ENCODE peak calls at places on chromosomes 3 and 15, in seven cellular contexts. One of them, this sample, is unnamed.

GRCh38 chr3:107942244-107942643 is 148.6 kb downstream of the CD47 start:
- DNase-seq in GM12891: no peak
- DNase-seq in adrenal gland: no peak
- DNase-seq in tibial nerve: no peak
- DNase-seq in upper lobe of left lung: no peak
- DNase-seq in transverse colon: no peak
- DNase-seq in IMR-90: peak
- DNase-seq in this sample: no peak

GRCh38 chr15:48647963-48648362 is 2.5 kb upstream of the FBN1 start:
- DNase-seq in GM12891: no peak
- DNase-seq in adrenal gland: no peak
- DNase-seq in tibial nerve: no peak
- DNase-seq in upper lobe of left lung: no peak
- DNase-seq in transverse colon: no peak
- DNase-seq in IMR-90: peak
- DNase-seq in this sample: no peak

GRCh38 chr15:95953032-95953431 is 377.5 kb upstream of the NR2F2 start:
- DNase-seq in GM12891: no peak
- DNase-seq in adrenal gland: no peak
- DNase-seq in tibial nerve: no peak
- DNase-seq in upper lobe of left lung: no peak
- DNase-seq in transverse colon: no peak
- DNase-seq in IMR-90: peak
- DNase-seq in this sample: no peak

GRCh38 chr15:82681371-82681770 is 28.3 kb downstream of the AP3B2 start:
- DNase-seq in GM12891: no peak
- DNase-seq in adrenal gland: no peak
- DNase-seq in tibial nerve: no peak
- DNase-seq in upper lobe of left lung: no peak
- DNase-seq in transverse colon: no peak
- DNase-seq in IMR-90: no peak
- DNase-seq in this sample: no peak

GRCh38 chr3:182784542-182784941 is 8.8 kb upstream of the ATP11B start:
- DNase-seq in GM12891: no peak
- DNase-seq in adrenal gland: no peak
- DNase-seq in tibial nerve: no peak
- DNase-seq in upper lobe of left lung: no peak
- DNase-seq in transverse colon: no peak
- DNase-seq in IMR-90: no peak
- DNase-seq in this sample: no peak

GRCh38 chr3:122416966-122417365 is 1.1 kb upstream of the WDR5B start:
- DNase-seq in GM12891: no peak
- DNase-seq in adrenal gland: no peak
- DNase-seq in tibial nerve: no peak
- DNase-seq in upper lobe of left lung: no peak
- DNase-seq in transverse colon: no peak
- DNase-seq in IMR-90: no peak
- DNase-seq in this sample: no peak

GRCh38 chr15:70545526-70545925 is 217.8 kb downstream of the UACA start:
- DNase-seq in GM12891: no peak
- DNase-seq in adrenal gland: no peak
- DNase-seq in tibial nerve: no peak
- DNase-seq in upper lobe of left lung: no peak
- DNase-seq in transverse colon: no peak
- DNase-seq in IMR-90: no peak
- DNase-seq in this sample: no peak

GRCh38 chr3:39501982-39502837 is 34.7 kb downstream of the MOBP start:
- DNase-seq in GM12891: no peak
- DNase-seq in adrenal gland: peak
- DNase-seq in tibial nerve: no peak
- DNase-seq in upper lobe of left lung: peak
- DNase-seq in transverse colon: peak
- DNase-seq in IMR-90: no peak
- DNase-seq in this sample: no peak

GRCh38 chr3:183385698-183386590 is 42.5 kb downstream of the MCF2L2 start:
- DNase-seq in GM12891: peak
- DNase-seq in adrenal gland: peak
- DNase-seq in tibial nerve: peak
- DNase-seq in upper lobe of left lung: no peak
- DNase-seq in transverse colon: peak
- DNase-seq in IMR-90: peak
- DNase-seq in this sample: peak

GRCh38 chr3:52521881-52522650 is 11.6 kb downstream of the NT5DC2 start:
- DNase-seq in GM12891: no peak
- DNase-seq in adrenal gland: no peak
- DNase-seq in tibial nerve: no peak
- DNase-seq in upper lobe of left lung: peak
- DNase-seq in transverse colon: no peak
- DNase-seq in IMR-90: no peak
- DNase-seq in this sample: no peak

GRCh38 chr15:33985287-33985686 is 17.0 kb downstream of the CHRM5 start:
- DNase-seq in GM12891: no peak
- DNase-seq in adrenal gland: no peak
- DNase-seq in tibial nerve: no peak
- DNase-seq in upper lobe of left lung: no peak
- DNase-seq in transverse colon: no peak
- DNase-seq in IMR-90: peak
- DNase-seq in this sample: no peak

GRCh38 chr3:147410518-147411234 is 1.5 kb downstream of the ZIC1 start:
- DNase-seq in GM12891: no peak
- DNase-seq in adrenal gland: no peak
- DNase-seq in tibial nerve: no peak
- DNase-seq in upper lobe of left lung: no peak
- DNase-seq in transverse colon: no peak
- DNase-seq in IMR-90: peak
- DNase-seq in this sample: no peak

GRCh38 chr3:192992346-192992745 is 74.7 kb upstream of the MB21D2 start:
- DNase-seq in GM12891: no peak
- DNase-seq in adrenal gland: no peak
- DNase-seq in tibial nerve: no peak
- DNase-seq in upper lobe of left lung: no peak
- DNase-seq in transverse colon: no peak
- DNase-seq in IMR-90: no peak
- DNase-seq in this sample: no peak

GRCh38 chr3:156035158-156035557 is 85.2 kb upstream of the KCNAB1 start:
- DNase-seq in GM12891: no peak
- DNase-seq in adrenal gland: no peak
- DNase-seq in tibial nerve: no peak
- DNase-seq in upper lobe of left lung: no peak
- DNase-seq in transverse colon: no peak
- DNase-seq in IMR-90: no peak
- DNase-seq in this sample: no peak

GRCh38 chr15:57494575-57494974 is 97.1 kb upstream of the MYZAP start:
- DNase-seq in GM12891: no peak
- DNase-seq in adrenal gland: no peak
- DNase-seq in tibial nerve: no peak
- DNase-seq in upper lobe of left lung: no peak
- DNase-seq in transverse colon: no peak
- DNase-seq in IMR-90: no peak
- DNase-seq in this sample: no peak

GRCh38 chr15:57496594-57496945 is 95.1 kb upstream of the MYZAP start:
- DNase-seq in GM12891: no peak
- DNase-seq in adrenal gland: no peak
- DNase-seq in tibial nerve: no peak
- DNase-seq in upper lobe of left lung: no peak
- DNase-seq in transverse colon: no peak
- DNase-seq in IMR-90: no peak
- DNase-seq in this sample: no peak

GRCh38 chr15:57495037-57495436 is 96.7 kb upstream of the MYZAP start:
- DNase-seq in GM12891: no peak
- DNase-seq in adrenal gland: no peak
- DNase-seq in tibial nerve: no peak
- DNase-seq in upper lobe of left lung: no peak
- DNase-seq in transverse colon: no peak
- DNase-seq in IMR-90: no peak
- DNase-seq in this sample: no peak

GRCh38 chr15:57495554-57496235 is 96.0 kb upstream of the MYZAP start:
- DNase-seq in GM12891: no peak
- DNase-seq in adrenal gland: no peak
- DNase-seq in tibial nerve: no peak
- DNase-seq in upper lobe of left lung: no peak
- DNase-seq in transverse colon: no peak
- DNase-seq in IMR-90: no peak
- DNase-seq in this sample: no peak

DNA sequence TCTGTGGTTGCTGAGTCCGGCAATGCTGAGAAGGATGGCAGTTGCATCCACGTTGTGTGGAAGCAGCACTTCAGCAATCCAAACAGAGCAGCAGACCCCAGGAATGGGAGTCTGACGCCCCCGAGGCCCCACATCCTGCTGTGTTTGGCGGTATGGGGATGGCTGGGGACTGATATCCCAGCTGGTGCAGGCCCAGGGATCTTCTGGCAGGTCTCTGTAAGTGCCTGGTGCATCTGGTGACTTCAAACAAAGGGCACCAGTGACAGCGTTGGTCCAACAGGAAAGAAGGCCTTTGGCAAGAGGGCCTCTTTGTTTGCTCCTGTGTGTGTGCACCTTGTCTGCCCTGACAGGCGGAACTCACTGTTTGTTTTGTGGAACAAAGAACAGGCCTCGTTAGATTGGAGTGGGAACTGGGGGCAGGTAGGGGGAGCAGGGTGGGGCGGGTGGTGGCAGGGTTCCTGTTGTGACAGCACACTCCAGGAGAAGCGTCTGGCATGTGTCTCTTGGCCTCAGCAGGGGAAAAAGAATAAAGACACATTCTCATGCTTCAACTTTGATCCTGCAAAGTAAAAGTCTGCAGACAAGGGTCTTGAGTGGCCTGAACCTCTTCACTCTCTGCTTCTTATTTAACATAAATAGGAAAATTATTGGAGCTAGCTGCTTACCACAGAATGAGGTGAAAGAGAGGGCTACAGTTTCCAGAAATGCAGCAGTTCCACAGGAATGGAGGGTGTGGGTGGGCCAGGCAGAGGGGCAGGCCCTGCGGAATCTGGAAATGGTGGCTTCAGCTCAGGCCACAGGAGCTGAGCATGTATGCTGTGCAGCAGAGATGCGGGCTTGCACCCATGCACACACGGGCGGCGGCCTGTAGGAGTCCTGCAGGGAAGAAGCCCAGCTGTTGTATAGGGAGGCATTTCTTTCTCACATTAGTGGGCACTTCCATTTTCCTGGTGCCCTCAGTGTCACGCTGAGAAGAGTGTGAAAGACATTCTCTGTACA is 94.5 kb upstream of the MYZAP start:
- DNase-seq in GM12891: no peak
- DNase-seq in adrenal gland: no peak
- DNase-seq in tibial nerve: no peak
- DNase-seq in upper lobe of left lung: peak
- DNase-seq in transverse colon: peak
- DNase-seq in IMR-90: no peak
- DNase-seq in this sample: no peak
- TF ChIP-seq POLR2A in GM12891: no peak
- TF ChIP-seq POLR2A in adrenal gland: no peak
- TF ChIP-seq POLR2A in tibial nerve: no peak
- TF ChIP-seq POLR2A in upper lobe of left lung: no peak
- TF ChIP-seq POLR2A in transverse colon: no peak
- TF ChIP-seq POLR2A in IMR-90: no peak
- TF ChIP-seq POLR2A in this sample: no peak

DNA sequence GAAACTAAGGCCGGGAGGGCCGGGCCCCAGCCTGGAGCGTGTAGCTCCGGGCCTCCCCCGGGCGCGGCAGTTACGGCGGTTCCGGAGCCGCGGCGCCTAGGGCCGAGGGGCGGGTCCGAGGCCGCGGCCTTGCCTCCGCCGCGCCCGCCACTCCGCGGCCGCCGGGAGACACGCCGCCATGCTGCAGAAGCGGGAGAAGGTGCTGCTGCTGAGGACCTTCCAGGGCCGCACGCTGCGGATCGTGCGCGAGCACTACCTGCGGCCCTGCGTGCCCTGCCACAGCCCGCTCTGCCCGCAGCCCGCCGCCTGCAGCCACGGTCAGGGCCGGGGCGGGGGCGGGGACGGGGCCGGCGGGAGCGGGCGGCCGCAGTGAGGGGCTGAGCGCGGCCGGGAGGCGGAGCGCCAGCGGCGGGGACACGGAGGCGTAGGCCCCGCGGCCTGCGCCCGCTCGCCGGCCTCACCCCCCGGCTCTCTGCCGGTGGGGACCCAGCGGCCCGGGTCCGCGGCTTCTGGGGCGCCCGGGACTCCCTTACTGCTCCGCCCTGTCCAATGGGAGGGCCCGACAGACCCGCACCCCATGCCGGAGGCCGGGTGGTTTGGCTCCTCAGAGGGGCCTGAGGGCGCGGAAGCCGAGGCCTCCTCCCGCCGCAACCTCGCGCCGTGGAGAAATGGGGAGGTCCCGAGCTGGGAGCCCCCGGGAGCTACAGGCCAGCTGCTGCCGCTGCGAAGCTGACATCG is at the start of gene DIS3L:
- DNase-seq in GM12891: peak
- DNase-seq in adrenal gland: peak
- DNase-seq in tibial nerve: no peak
- DNase-seq in upper lobe of left lung: peak
- DNase-seq in transverse colon: peak
- DNase-seq in IMR-90: peak
- DNase-seq in this sample: peak
- TF ChIP-seq POLR2A in GM12891: peak
- TF ChIP-seq POLR2A in adrenal gland: peak
- TF ChIP-seq POLR2A in tibial nerve: no peak
- TF ChIP-seq POLR2A in upper lobe of left lung: no peak
- TF ChIP-seq POLR2A in transverse colon: peak
- TF ChIP-seq POLR2A in IMR-90: no peak
- TF ChIP-seq POLR2A in this sample: peak

GRCh38 chr3:158731938-158732855 is at the start of gene RARRES1:
- DNase-seq in GM12891: peak
- DNase-seq in adrenal gland: peak
- DNase-seq in tibial nerve: peak
- DNase-seq in upper lobe of left lung: peak
- DNase-seq in transverse colon: peak
- DNase-seq in IMR-90: peak
- DNase-seq in this sample: peak
- TF ChIP-seq POLR2A in GM12891: no peak
- TF ChIP-seq POLR2A in adrenal gland: no peak
- TF ChIP-seq POLR2A in tibial nerve: no peak
- TF ChIP-seq POLR2A in upper lobe of left lung: no peak
- TF ChIP-seq POLR2A in transverse colon: peak
- TF ChIP-seq POLR2A in IMR-90: no peak
- TF ChIP-seq POLR2A in this sample: no peak

DNA sequence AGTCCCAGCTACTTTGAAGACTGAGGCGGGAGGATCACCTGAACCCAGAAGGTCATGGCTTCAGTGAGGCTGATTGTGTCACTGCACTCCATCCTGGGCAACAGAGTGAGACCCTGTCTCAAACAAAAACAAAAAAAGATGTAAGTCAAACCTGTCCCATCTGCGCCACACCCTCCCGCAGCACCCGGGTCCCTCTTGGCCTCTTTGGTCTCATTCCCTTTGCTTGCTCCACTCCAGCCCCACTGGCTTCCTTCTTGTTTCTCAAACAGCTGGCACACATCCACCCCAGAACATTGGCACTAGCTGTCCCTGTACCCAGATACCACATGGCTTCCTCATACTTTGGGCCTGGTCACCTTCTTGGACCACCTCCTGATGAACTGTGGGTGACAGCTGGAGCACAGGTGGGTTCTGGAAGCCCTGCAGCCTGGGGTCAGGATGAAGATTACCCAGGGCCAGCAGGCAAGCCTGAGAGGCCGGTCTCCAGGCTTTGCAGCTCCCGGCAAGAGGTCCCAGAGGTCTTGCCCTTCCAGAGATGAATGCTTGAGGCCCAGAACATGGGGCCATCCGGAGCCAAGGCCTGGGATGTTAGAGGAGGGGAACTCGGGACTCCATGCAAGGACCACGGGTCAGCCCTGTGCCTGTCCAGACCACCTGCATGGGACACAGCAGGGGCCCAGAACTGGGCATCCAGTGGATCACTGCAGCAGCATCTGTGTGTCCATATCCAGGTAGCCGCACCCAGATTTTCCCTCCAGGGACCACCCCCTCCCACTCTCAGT is 10.9 kb upstream of the GATA2 start:
- DNase-seq in GM12891: no peak
- DNase-seq in adrenal gland: no peak
- DNase-seq in tibial nerve: no peak
- DNase-seq in upper lobe of left lung: no peak
- DNase-seq in transverse colon: no peak
- DNase-seq in IMR-90: no peak
- DNase-seq in this sample: no peak
- TF ChIP-seq POLR2A in GM12891: no peak
- TF ChIP-seq POLR2A in adrenal gland: no peak
- TF ChIP-seq POLR2A in tibial nerve: no peak
- TF ChIP-seq POLR2A in upper lobe of left lung: no peak
- TF ChIP-seq POLR2A in transverse colon: no peak
- TF ChIP-seq POLR2A in IMR-90: no peak
- TF ChIP-seq POLR2A in this sample: no peak